ENCODE peak calls at places on chromosomes 6 and 20, in seven cellular contexts. B, J, Z, O, H, L and F are unnamed samples.

GRCh38 chr20:52975024-52975732 is 3.0 kb downstream of the TSHZ2 start:
- DNase-seq in Z (no peak), B (no peak), H (no peak), O (no peak), L (no peak), J (no peak), F (no peak)

GRCh38 chr20:35360033-35360432 is 51.7 kb downstream of the UQCC1 start:
- DNase-seq in J (no peak), B (no peak), L (no peak), O (no peak), H (no peak), Z (no peak), F (no peak)

GRCh38 chr20:1299522-1299921 is 29.4 kb downstream of the SDCBP2 start:
- DNase-seq in Z (no peak), O (peak), H (no peak), B (no peak), J (no peak), L (no peak), F (no peak)

GRCh38 chr6:141561154-141561553 is 571.6 kb upstream of the GJE1 start:
- DNase-seq in J (no peak), B (no peak), L (no peak), H (no peak), Z (no peak), O (no peak), F (no peak)

GRCh38 chr6:170248861-170249600 is 41.8 kb downstream of the DLL1 start:
- DNase-seq in J (no peak), O (no peak), Z (no peak), H (no peak), L (no peak), B (no peak), F (no peak)

GRCh38 chr20:14197097-14197496 is 140.3 kb downstream of the FLRT3 start:
- DNase-seq in H (no peak), O (no peak), Z (no peak), B (no peak), J (no peak), L (no peak), F (peak)

GRCh38 chr6:82589509-82590206 is 226.0 kb downstream of the TPBG start:
- DNase-seq in B (no peak), Z (no peak), H (no peak), O (no peak), L (no peak), J (no peak), F (peak)

GRCh38 chr6:119303164-119303887 is 46.2 kb downstream of the MAN1A1 start:
- DNase-seq in O (no peak), B (no peak), Z (no peak), H (no peak), J (no peak), L (no peak), F (no peak)

GRCh38 chr20:3262566-3262965 is 23.6 kb upstream of the SLC4A11 start:
- DNase-seq in L (no peak), O (no peak), Z (no peak), J (no peak), B (no peak), H (no peak), F (peak)

GRCh38 chr6:158347335-158347734 is 35.1 kb downstream of the TULP4 start:
- DNase-seq in L (no peak), J (no peak), Z (no peak), H (no peak), O (no peak), B (no peak), F (peak)

GRCh38 chr6:132888701-132889100 is 74.3 kb downstream of the RPS12 start:
- DNase-seq in B (no peak), Z (no peak), J (no peak), L (no peak), H (no peak), O (no peak), F (peak)

GRCh38 chr6:12582421-12583110 is 134.0 kb upstream of the PHACTR1 start:
- DNase-seq in J (no peak), L (no peak), Z (no peak), O (no peak), H (no peak), B (no peak), F (no peak)

GRCh38 chr20:38863024-38863851 is 57.7 kb downstream of the PPP1R16B start:
- DNase-seq in L (no peak), Z (no peak), J (peak), O (peak), B (no peak), H (peak), F (no peak)

GRCh38 chr6:16818992-16819626 is 57.8 kb upstream of the ATXN1 start:
- DNase-seq in B (no peak), Z (no peak), L (no peak), H (no peak), O (no peak), J (no peak), F (no peak)

GRCh38 chr6:131197716-131198115 is 62.4 kb downstream of the AKAP7 start:
- DNase-seq in O (peak), Z (no peak), L (no peak), B (no peak), J (no peak), H (no peak), F (no peak)

GRCh38 chr20:19973920-19974620 is 43.1 kb upstream of the NAA20 start:
- DNase-seq in B (no peak), J (no peak), O (no peak), H (no peak), Z (no peak), L (no peak), F (peak)

GRCh38 chr6:47245745-47246371 is 63.8 kb downstream of the TNFRSF21 start:
- DNase-seq in Z (no peak), L (no peak), B (no peak), O (no peak), J (no peak), H (no peak), F (no peak)

GRCh38 chr6:33566182-33567084 is 13.6 kb downstream of the BAK1 start:
- DNase-seq in O (no peak), B (no peak), H (no peak), L (no peak), J (no peak), Z (no peak), F (peak)

GRCh38 chr20:22346716-22347115 is 237.7 kb downstream of the FOXA2 start:
- DNase-seq in O (no peak), B (no peak), J (no peak), Z (no peak), L (no peak), H (no peak), F (no peak)

GRCh38 chr6:20202070-20202658 is 10.1 kb downstream of the MBOAT1 start:
- DNase-seq in J (no peak), L (no peak), B (no peak), Z (no peak), O (no peak), H (no peak), F (peak)